ENCODE peak calls at places on chromosomes 1 and 21, in six cellular contexts. W is NCI-H1105; N is activated T-helper 9 cell treated with anti-CD3 and anti-CD28 coated beads, Interleukin-2, amount 50 U/mL, for 16 hours; C is RWPE1; Z is GDM1; Y is IMR-90. U is an unnamed sample.

GRCh38 chr1:86499987-86500593 is 31.4 kb downstream of the CLCA1 start:
- DNase-seq in C (peak; percentile 8), N (no peak), Z (peak; percentile 5), Y (peak; percentile 32), W (peak; percentile 50), U (peak; percentile 75)

GRCh38 chr1:40384413-40384762 is 10.9 kb downstream of the SMAP2 start:
- DNase-seq in W (peak; percentile 20), Z (no peak), Y (no peak), C (no peak), N (no peak), U (no peak)

GRCh38 chr1:30102605-30103004 is 620.8 kb downstream of the MATN1 start:
- DNase-seq in N (no peak), Z (no peak), Y (no peak), W (no peak), C (no peak), U (no peak)

GRCh38 chr1:180415985-180416633 is 86.3 kb downstream of the ACBD6 start:
- DNase-seq in W (peak; percentile 49), N (no peak), C (peak; percentile 48), Y (peak; percentile 55), Z (no peak), U (peak; percentile 90)

GRCh38 chr1:61051455-61052392 is 30.6 kb upstream of the NFIA start:
- DNase-seq in W (no peak), Z (no peak), Y (no peak), C (no peak), N (no peak), U (no peak)

GRCh38 chr1:228381336-228381735 is 25.3 kb downstream of the TRIM11 start:
- DNase-seq in W (no peak), N (no peak), C (no peak), Z (no peak), Y (peak; percentile 38), U (no peak)

GRCh38 chr1:93851878-93852277 is 27.1 kb downstream of the DNTTIP2 start:
- DNase-seq in Z (no peak), C (no peak), N (no peak), Y (no peak), W (no peak), U (no peak)

GRCh38 chr21:44918581-44919033 is 2.1 kb downstream of the ITGB2 start:
- DNase-seq in Y (no peak), N (no peak), W (no peak), C (no peak), Z (no peak), U (no peak)

GRCh38 chr21:45269861-45270260 is 17.8 kb downstream of the POFUT2 start:
- DNase-seq in C (no peak), Z (no peak), N (no peak), W (no peak), Y (no peak), U (no peak)

GRCh38 chr1:162013289-162013688 is 10.4 kb downstream of the OLFML2B start:
- DNase-seq in Y (no peak), C (no peak), Z (no peak), N (no peak), W (no peak), U (no peak)

GRCh38 chr1:45796946-45797345 is 6.5 kb upstream of the MAST2 start:
- DNase-seq in N (no peak), Y (no peak), C (no peak), W (no peak), Z (no peak), U (no peak)

GRCh38 chr1:105591681-105592080 is 1464.8 kb upstream of the PRMT6 start:
- DNase-seq in C (no peak), Z (no peak), Y (no peak), N (no peak), W (no peak), U (no peak)

GRCh38 chr1:30707412-30708360 is 15.7 kb downstream of the MATN1 start:
- DNase-seq in C (peak; percentile 79), N (peak; percentile 41), Y (peak; percentile 56), Z (peak; percentile 20), W (peak; percentile 85), U (peak; percentile 42)

GRCh38 chr1:159763686-159764085 is 17.1 kb upstream of the DUSP23 start:
- DNase-seq in N (no peak), W (no peak), Z (no peak), C (no peak), Y (no peak), U (no peak)

GRCh38 chr1:6880951-6881690 is 95.9 kb downstream of the CAMTA1 start:
- DNase-seq in W (no peak), N (no peak), C (no peak), Z (no peak), Y (no peak), U (no peak)

GRCh38 chr1:26053718-26054572 is 8.0 kb upstream of the SLC30A2 start:
- DNase-seq in C (no peak), W (no peak), Z (no peak), Y (no peak), N (no peak), U (no peak)

GRCh38 chr1:168114845-168115244 is 21.9 kb downstream of the GPR161 start:
- DNase-seq in Z (no peak), C (no peak), N (no peak), W (no peak), Y (no peak), U (no peak)

GRCh38 chr1:224637510-224637909 is 21.4 kb downstream of the CNIH3 start:
- DNase-seq in Z (no peak), W (no peak), Y (peak; percentile 95), N (no peak), C (no peak), U (no peak)

GRCh38 chr1:30447701-30448100 is 275.7 kb downstream of the MATN1 start:
- DNase-seq in Z (no peak), C (no peak), Y (no peak), N (no peak), W (no peak), U (no peak)

GRCh38 chr1:84780000-84780716 is 89.9 kb upstream of the SSX2IP start:
- DNase-seq in W (no peak), N (no peak), Z (peak; percentile 71), C (no peak), Y (peak; percentile 5), U (no peak)

GRCh38 chr1:55057956-55058298 is 18.6 kb downstream of the PCSK9 start:
- DNase-seq in C (no peak), Y (no peak), Z (no peak), W (no peak), N (no peak), U (no peak)

GRCh38 chr1:165598676-165599059 is 32.4 kb upstream of the MGST3 start:
- DNase-seq in C (no peak), Z (no peak), W (peak; percentile 8), N (no peak), Y (no peak), U (no peak)

GRCh38 chr1:36207339-36207738 is 16.9 kb upstream of the THRAP3 start:
- DNase-seq in Z (no peak), W (no peak), Y (peak; percentile 34), N (no peak), C (no peak), U (no peak)

GRCh38 chr1:19640363-19641316 is 3.5 kb upstream of the NBL1 start:
- DNase-seq in N (no peak), W (peak; percentile 46), Z (no peak), Y (peak; percentile 26), C (peak; percentile 72), U (no peak)

GRCh38 chr1:170247751-170248521 is 102.2 kb downstream of the NTMT2 start:
- DNase-seq in N (no peak), Y (no peak), Z (no peak), W (no peak), C (no peak), U (no peak)

GRCh38 chr21:35316933-35317332 is 267.8 kb upstream of the RUNX1 start:
- DNase-seq in Y (peak; percentile 86), N (no peak), Z (no peak), W (no peak), C (no peak), U (no peak)

GRCh38 chr1:100457683-100458082 is 80.3 kb upstream of the GPR88 start:
- DNase-seq in N (no peak), W (no peak), Y (no peak), Z (no peak), C (no peak), U (no peak)

GRCh38 chr1:165411396-165411795 is 33.5 kb downstream of the RXRG start:
- DNase-seq in Z (no peak), Y (no peak), W (no peak), N (no peak), C (no peak), U (no peak)

GRCh38 chr1:171616586-171616985 is 5.5 kb upstream of the MYOCOS start:
- DNase-seq in C (no peak), N (no peak), W (no peak), Z (no peak), Y (no peak), U (no peak)

GRCh38 chr1:7313081-7313546 is 458.0 kb upstream of the VAMP3 start:
- DNase-seq in Z (no peak), Y (peak; percentile 44), C (no peak), W (no peak), N (no peak), U (peak; percentile 62)

GRCh38 chr1:41742219-41742618 is 176.5 kb downstream of the HIVEP3 start:
- DNase-seq in N (no peak), Y (peak; percentile 93), Z (no peak), W (no peak), C (peak; percentile 30), U (no peak)